ENCODE peak calls at places on chromosomes 5 and 9, in nine cellular contexts. One of them, this sample, is unnamed.
A peak's percentile ranks its signal among the peaks of the same experiment; 100 is the strongest.

GRCh38 chr5:95859327-95860060 is 37.0 kb upstream of the GLRX start:
- DNase-seq in NCI-H69: peak; percentile 90
- DNase-seq in iPS-NIHi11: no peak
- DNase-seq in lung microvascular endothelial cell: peak; percentile 68
- DNase-seq in activated CD8-positive, alpha-beta memory T cell treated with anti-CD3 and anti-CD28 coated beads for 48 hours: no peak
- DNase-seq in CD4-positive, alpha-beta memory T cell: no peak
- DNase-seq in activated naive CD4-positive, alpha-beta T cell treated with Interleukin-2 at 50 U/mL for 16 hours: no peak
- DNase-seq in effector memory CD4-positive, alpha-beta T cell: no peak
- DNase-seq in hypothalamus: no peak
- DNase-seq in this sample: no peak

GRCh38 chr5:73591698-73592501 is 26.4 kb downstream of the UTP15 start:
- DNase-seq in NCI-H69: peak; percentile 91
- DNase-seq in iPS-NIHi11: no peak
- DNase-seq in lung microvascular endothelial cell: no peak
- DNase-seq in activated CD8-positive, alpha-beta memory T cell treated with anti-CD3 and anti-CD28 coated beads for 48 hours: no peak
- DNase-seq in CD4-positive, alpha-beta memory T cell: no peak
- DNase-seq in activated naive CD4-positive, alpha-beta T cell treated with Interleukin-2 at 50 U/mL for 16 hours: no peak
- DNase-seq in effector memory CD4-positive, alpha-beta T cell: no peak
- DNase-seq in hypothalamus: no peak
- DNase-seq in this sample: no peak

GRCh38 chr9:38107811-38108304 is 38.8 kb upstream of the SHB start:
- DNase-seq in NCI-H69: peak; percentile 24
- DNase-seq in iPS-NIHi11: peak; percentile 40
- DNase-seq in lung microvascular endothelial cell: no peak
- DNase-seq in activated CD8-positive, alpha-beta memory T cell treated with anti-CD3 and anti-CD28 coated beads for 48 hours: no peak
- DNase-seq in CD4-positive, alpha-beta memory T cell: no peak
- DNase-seq in activated naive CD4-positive, alpha-beta T cell treated with Interleukin-2 at 50 U/mL for 16 hours: no peak
- DNase-seq in effector memory CD4-positive, alpha-beta T cell: no peak
- DNase-seq in hypothalamus: no peak
- DNase-seq in this sample: no peak

GRCh38 chr9:36268007-36268427 is 9.8 kb upstream of the GNE start:
- DNase-seq in NCI-H69: no peak
- DNase-seq in iPS-NIHi11: no peak
- DNase-seq in lung microvascular endothelial cell: no peak
- DNase-seq in activated CD8-positive, alpha-beta memory T cell treated with anti-CD3 and anti-CD28 coated beads for 48 hours: no peak
- DNase-seq in CD4-positive, alpha-beta memory T cell: no peak
- DNase-seq in activated naive CD4-positive, alpha-beta T cell treated with Interleukin-2 at 50 U/mL for 16 hours: no peak
- DNase-seq in effector memory CD4-positive, alpha-beta T cell: no peak
- DNase-seq in hypothalamus: no peak
- DNase-seq in this sample: no peak

GRCh38 chr5:65883461-65883860 is 42.9 kb upstream of the ERBIN start:
- DNase-seq in NCI-H69: no peak
- DNase-seq in iPS-NIHi11: no peak
- DNase-seq in lung microvascular endothelial cell: no peak
- DNase-seq in activated CD8-positive, alpha-beta memory T cell treated with anti-CD3 and anti-CD28 coated beads for 48 hours: no peak
- DNase-seq in CD4-positive, alpha-beta memory T cell: no peak
- DNase-seq in activated naive CD4-positive, alpha-beta T cell treated with Interleukin-2 at 50 U/mL for 16 hours: no peak
- DNase-seq in effector memory CD4-positive, alpha-beta T cell: no peak
- DNase-seq in hypothalamus: no peak
- DNase-seq in this sample: no peak

GRCh38 chr5:157516626-157517325 is 56.8 kb downstream of the NIPAL4 start:
- DNase-seq in NCI-H69: no peak
- DNase-seq in iPS-NIHi11: no peak
- DNase-seq in lung microvascular endothelial cell: no peak
- DNase-seq in activated CD8-positive, alpha-beta memory T cell treated with anti-CD3 and anti-CD28 coated beads for 48 hours: no peak
- DNase-seq in CD4-positive, alpha-beta memory T cell: no peak
- DNase-seq in activated naive CD4-positive, alpha-beta T cell treated with Interleukin-2 at 50 U/mL for 16 hours: no peak
- DNase-seq in effector memory CD4-positive, alpha-beta T cell: no peak
- DNase-seq in hypothalamus: no peak
- DNase-seq in this sample: no peak

GRCh38 chr5:73238873-73239272 is 65.9 kb downstream of the TMEM174 start:
- DNase-seq in NCI-H69: no peak
- DNase-seq in iPS-NIHi11: no peak
- DNase-seq in lung microvascular endothelial cell: no peak
- DNase-seq in activated CD8-positive, alpha-beta memory T cell treated with anti-CD3 and anti-CD28 coated beads for 48 hours: no peak
- DNase-seq in CD4-positive, alpha-beta memory T cell: no peak
- DNase-seq in activated naive CD4-positive, alpha-beta T cell treated with Interleukin-2 at 50 U/mL for 16 hours: no peak
- DNase-seq in effector memory CD4-positive, alpha-beta T cell: no peak
- DNase-seq in hypothalamus: no peak
- DNase-seq in this sample: no peak

GRCh38 chr5:78543916-78544315 is 104.7 kb downstream of the LHFPL2 start:
- DNase-seq in NCI-H69: no peak
- DNase-seq in iPS-NIHi11: no peak
- DNase-seq in lung microvascular endothelial cell: no peak
- DNase-seq in activated CD8-positive, alpha-beta memory T cell treated with anti-CD3 and anti-CD28 coated beads for 48 hours: no peak
- DNase-seq in CD4-positive, alpha-beta memory T cell: no peak
- DNase-seq in activated naive CD4-positive, alpha-beta T cell treated with Interleukin-2 at 50 U/mL for 16 hours: no peak
- DNase-seq in effector memory CD4-positive, alpha-beta T cell: no peak
- DNase-seq in hypothalamus: no peak
- DNase-seq in this sample: no peak

GRCh38 chr9:14197459-14197858 is 116.5 kb downstream of the NFIB start:
- DNase-seq in NCI-H69: no peak
- DNase-seq in iPS-NIHi11: no peak
- DNase-seq in lung microvascular endothelial cell: no peak
- DNase-seq in activated CD8-positive, alpha-beta memory T cell treated with anti-CD3 and anti-CD28 coated beads for 48 hours: no peak
- DNase-seq in CD4-positive, alpha-beta memory T cell: no peak
- DNase-seq in activated naive CD4-positive, alpha-beta T cell treated with Interleukin-2 at 50 U/mL for 16 hours: no peak
- DNase-seq in effector memory CD4-positive, alpha-beta T cell: no peak
- DNase-seq in hypothalamus: no peak
- DNase-seq in this sample: no peak

GRCh38 chr9:93136011-93136440 is 2.0 kb upstream of the NINJ1 start:
- DNase-seq in NCI-H69: peak; percentile 76
- DNase-seq in iPS-NIHi11: no peak
- DNase-seq in lung microvascular endothelial cell: peak; percentile 47
- DNase-seq in activated CD8-positive, alpha-beta memory T cell treated with anti-CD3 and anti-CD28 coated beads for 48 hours: no peak
- DNase-seq in CD4-positive, alpha-beta memory T cell: no peak
- DNase-seq in activated naive CD4-positive, alpha-beta T cell treated with Interleukin-2 at 50 U/mL for 16 hours: no peak
- DNase-seq in effector memory CD4-positive, alpha-beta T cell: no peak
- DNase-seq in hypothalamus: no peak
- DNase-seq in this sample: no peak